ENCODE peak calls at places on chromosomes 13 and 19, in four cellular contexts. Z is SK-N-SH, I is GM12878, H is HepG2. C is an unnamed sample.

GRCh38 chr13:47832458-47832972 is 168.6 kb downstream of the SUCLA2 start:
- DNase-seq in Z (no peak), I (no peak), H (no peak), C (no peak)

GRCh38 chr13:111584101-111584500 is 263.7 kb downstream of the TEX29 start:
- DNase-seq in H (no peak), Z (no peak), I (no peak), C (peak)

GRCh38 chr13:114124921-114125320 is 7.5 kb downstream of the RASA3 start:
- DNase-seq in H (no peak), Z (no peak), I (no peak), C (no peak)

GRCh38 chr19:296476-297225 is 5.4 kb upstream of the PLPP2 start:
- DNase-seq in H (no peak), Z (no peak), I (no peak), C (no peak)

GRCh38 chr19:14434543-14435319 is 1.6 kb downstream of the PKN1 start:
- DNase-seq in I (no peak), Z (peak), H (peak), C (peak)

GRCh38 chr19:19591133-19591825 is 27.2 kb downstream of the PBX4 start:
- DNase-seq in Z (no peak), H (peak), I (peak), C (no peak)

GRCh38 chr13:73303858-73304257 is 245.1 kb downstream of the KLF5 start:
- DNase-seq in I (no peak), H (no peak), Z (no peak), C (no peak)

GRCh38 chr13:33550885-33551284 is 265.3 kb upstream of the STARD13 start:
- DNase-seq in I (no peak), H (no peak), Z (no peak), C (no peak)

GRCh38 chr13:96796234-96796633 is 198.0 kb downstream of the OXGR1 start:
- DNase-seq in I (no peak), H (no peak), Z (no peak), C (no peak)

GRCh38 chr19:18762125-18763023 is 28.7 kb downstream of the COMP start:
- DNase-seq in Z (peak), H (peak), I (no peak), C (no peak)

GRCh38 chr13:50685491-50685890 is 158.0 kb downstream of the DLEU7 start:
- DNase-seq in H (no peak), I (no peak), Z (no peak), C (no peak)

GRCh38 chr19:1446713-1447564 is 3.0 kb upstream of the APC2 start:
- DNase-seq in H (no peak), I (no peak), Z (peak), C (no peak)

GRCh38 chr13:81916471-81916870 is 1575.5 kb upstream of the SPRY2 start:
- DNase-seq in Z (no peak), H (no peak), I (no peak), C (no peak)

GRCh38 chr19:40662925-40663711 is 27.3 kb downstream of the NUMBL start:
- DNase-seq in H (peak), Z (peak), I (peak), C (peak)

GRCh38 chr19:35337081-35337983 is 8.3 kb downstream of the CD22 start:
- DNase-seq in Z (no peak), I (no peak), H (no peak), C (no peak)

GRCh38 chr19:31500921-31501320 is 151.7 kb upstream of the TSHZ3 start:
- DNase-seq in I (no peak), Z (no peak), H (no peak), C (no peak)

GRCh38 chr13:31538067-31539042 is 201.0 kb upstream of the RXFP2 start:
- DNase-seq in I (no peak), H (peak), Z (peak), C (peak)

GRCh38 chr13:48500652-48501197 is 32.2 kb downstream of the RCBTB2 start:
- DNase-seq in Z (no peak), H (peak), I (no peak), C (no peak)

GRCh38 chr13:99412856-99413255 is 88.4 kb upstream of the TM9SF2 start:
- DNase-seq in H (no peak), I (no peak), Z (no peak), C (no peak)

GRCh38 chr19:1651061-1651547 is 1.3 kb downstream of the TCF3 start:
- DNase-seq in Z (peak), H (no peak), I (peak), C (no peak)

GRCh38 chr19:14758816-14759215 is 19.5 kb downstream of the ADGRE2 start:
- DNase-seq in H (no peak), I (no peak), Z (no peak), C (no peak)

GRCh38 chr19:15324791-15325519 is 7.4 kb downstream of the BRD4 start:
- DNase-seq in I (no peak), H (no peak), Z (no peak), C (no peak)

GRCh38 chr19:10625003-10625761 is at the start of gene SLC44A2:
- DNase-seq in H (no peak), Z (peak), I (no peak), C (peak)

GRCh38 chr19:47176071-47176626 is 45.5 kb downstream of the SAE1 start:
- DNase-seq in I (no peak), H (no peak), Z (no peak), C (no peak)

GRCh38 chr19:6667114-6667627 is 2.8 kb downstream of the TNFSF14 start:
- DNase-seq in H (no peak), I (no peak), Z (no peak), C (peak)

GRCh38 chr19:22545751-22546150 is 88.4 kb upstream of the ZNF492 start:
- DNase-seq in I (no peak), Z (peak), H (peak), C (peak)

GRCh38 chr13:35838356-35838755 is 292.8 kb downstream of the DCLK1 start:
- DNase-seq in I (no peak), H (no peak), Z (no peak), C (no peak)

GRCh38 chr19:46147791-46148288 is at the start of gene IGFL2:
- DNase-seq in H (no peak), I (no peak), Z (no peak), C (no peak)

GRCh38 chr13:110630566-110631119 is 15.3 kb downstream of the NAXD start:
- DNase-seq in I (no peak), H (no peak), Z (no peak), C (no peak)

GRCh38 chr13:41780736-41781708 is 179.9 kb downstream of the VWA8 start:
- DNase-seq in H (no peak), I (no peak), Z (no peak), C (no peak)

GRCh38 chr19:5154129-5154798 is 185.4 kb downstream of the KDM4B start:
- DNase-seq in Z (peak), H (peak), I (no peak), C (peak)

GRCh38 chr19:49786432-49786831 is 19.6 kb downstream of the AP2A1 start:
- DNase-seq in Z (no peak), I (no peak), H (no peak), C (no peak)

GRCh38 chr19:55247621-55248099 is 11.2 kb downstream of the PPP6R1 start:
- DNase-seq in Z (peak), H (no peak), I (no peak), C (no peak)
- TF ChIP-seq ZBTB33 in Z (no peak), H (no peak), I (no peak), C (no peak)

GRCh38 chr19:43936219-43936618 is 1.1 kb upstream of the ZNF45 start:
- DNase-seq in H (no peak), Z (no peak), I (no peak), C (peak)
- TF ChIP-seq SMC3 in H (no peak), Z (no peak), I (no peak), C (no peak)

GRCh38 chr19:38862321-38863059 is 12.7 kb upstream of the HNRNPL start:
- DNase-seq in Z (peak), H (no peak), I (no peak), C (no peak)
- TF ChIP-seq USF2 in Z (no peak), H (no peak), I (no peak), C (peak)

GRCh38 chr13:40648841-40649240 is 17.6 kb downstream of the FOXO1 start:
- DNase-seq in I (no peak), H (no peak), Z (no peak), C (no peak)
- TF ChIP-seq ZBTB33 in I (no peak), H (no peak), Z (no peak), C (no peak)

DNA sequence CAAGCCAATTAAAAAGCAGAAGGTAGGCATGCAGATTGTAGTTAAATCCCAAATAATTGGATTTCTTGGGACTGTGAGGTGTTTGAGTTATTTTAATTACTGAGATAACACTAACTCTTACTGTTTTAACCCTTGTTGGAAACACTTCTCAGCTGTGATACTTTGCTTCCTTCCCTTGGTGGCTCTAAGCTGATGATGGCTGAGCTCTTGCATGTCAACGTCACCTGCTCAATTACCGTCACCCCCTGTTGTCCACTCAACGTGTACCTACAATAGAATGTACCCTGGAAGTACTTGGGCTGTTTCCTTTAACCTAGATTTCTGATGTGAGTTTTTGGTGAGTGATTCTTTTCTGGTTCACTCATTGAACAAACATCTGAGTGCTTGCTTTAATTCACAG is 303.4 kb downstream of the SLC7A1 start:
- DNase-seq in Z (no peak), H (no peak), I (no peak), C (no peak)
- TF ChIP-seq SMC3 in Z (no peak), H (no peak), I (no peak), C (no peak)

GRCh38 chr13:108225440-108225839 is 7.2 kb downstream of the ABHD13 start:
- DNase-seq in Z (no peak), I (no peak), H (no peak), C (no peak)

GRCh38 chr13:108223850-108224503 is 5.8 kb downstream of the ABHD13 start:
- DNase-seq in Z (no peak), H (no peak), I (no peak), C (no peak)

GRCh38 chr13:108230377-108230776 is 12.2 kb downstream of the ABHD13 start:
- DNase-seq in H (peak), I (no peak), Z (no peak), C (no peak)

GRCh38 chr13:108226184-108226583 is 8.0 kb downstream of the ABHD13 start:
- DNase-seq in H (peak), I (no peak), Z (peak), C (no peak)

DNA sequence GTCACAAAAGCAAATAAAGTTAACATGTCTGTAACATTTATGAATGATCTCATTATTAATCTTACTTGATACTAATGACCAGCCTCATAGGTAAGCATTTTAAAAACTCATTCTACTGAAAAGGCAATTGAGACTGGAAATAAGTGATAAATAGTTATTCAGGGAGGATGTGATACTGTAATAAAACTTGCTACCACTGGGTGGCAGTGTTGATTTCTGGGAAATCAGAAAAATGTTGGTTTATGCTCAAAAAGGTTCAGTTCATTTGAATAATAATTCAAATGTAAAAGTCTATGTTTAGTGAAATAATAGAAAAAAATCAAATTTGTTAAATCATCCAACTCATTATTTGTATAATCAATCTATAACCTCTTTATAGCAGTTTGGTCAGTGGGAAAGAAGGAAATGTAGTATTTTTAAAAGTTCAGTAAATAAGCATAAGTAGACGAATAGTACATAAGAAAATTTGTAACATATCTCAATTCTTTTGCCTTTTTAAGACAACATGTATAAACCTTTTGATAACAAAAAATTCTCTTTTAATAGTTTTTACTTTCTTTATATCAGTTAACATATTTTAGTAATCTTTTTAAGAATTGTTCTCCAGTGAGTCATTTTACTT is 9.6 kb downstream of the ABHD13 start:
- DNase-seq in H (peak), I (no peak), Z (peak), C (no peak)
- TF ChIP-seq USF2 in H (no peak), I (no peak), Z (no peak), C (no peak)

GRCh38 chr13:46035066-46035465 is 17.5 kb downstream of the ZC3H13 start:
- DNase-seq in I (no peak), Z (no peak), H (no peak), C (no peak)
- TF ChIP-seq ZBTB33 in I (no peak), Z (no peak), H (no peak), C (no peak)